ENCODE peak calls at places on chromosomes 4 and X, in nine cellular contexts. U is mucosa of gallbladder; T is T-helper 2 cell treated with Interferon-gamma antibody and Interleukin-4, amounts not matched to agents 5 μg/mL and 100 μg/mL, for 36 hours; R is NCI-H1105; I is central memory CD4-positive, alpha-beta T cell; D is lower leg skin; Z is KBM-7; M is activated T-cell treated with anti-CD3 and anti-CD28 coated beads for 4 hours; N is mesendoderm. E is an unnamed sample.

GRCh38 chr4:189506080-189506479 is 434.6 kb upstream of the FRG1 start:
- DNase-seq in Z (no peak), R (no peak), I (no peak), N (no peak), D (no peak), M (no peak), T (no peak), U (no peak), E (no peak)

GRCh38 chr4:150289198-150289597 is 211.0 kb downstream of the DCLK2 start:
- DNase-seq in M (no peak), N (no peak), D (no peak), Z (no peak), I (no peak), T (no peak), R (no peak), U (no peak), E (no peak)

GRCh38 chr4:140037353-140038030 is 116.5 kb downstream of the MAML3 start:
- DNase-seq in I (no peak), N (no peak), R (no peak), U (no peak), D (no peak), Z (no peak), M (no peak), T (no peak), E (no peak)

GRCh38 chr4:3523146-3523627 is 9.0 kb downstream of the LRPAP1 start:
- DNase-seq in D (peak), Z (no peak), M (no peak), U (no peak), N (no peak), I (no peak), T (no peak), R (no peak), E (no peak)

GRCh38 chr4:181777518-181777917 is 465.7 kb upstream of the TENM3 start:
- DNase-seq in U (no peak), Z (no peak), T (no peak), R (no peak), D (no peak), N (no peak), M (no peak), I (no peak), E (no peak)

GRCh38 chr4:11337287-11337686 is 91.4 kb downstream of the HS3ST1 start:
- DNase-seq in I (no peak), Z (no peak), D (no peak), N (no peak), U (no peak), R (no peak), M (no peak), T (no peak), E (no peak)

GRCh38 chrX:135345328-135345645 is 36.0 kb downstream of the ETDC start:
- DNase-seq in I (no peak), D (peak), Z (peak), U (no peak), N (no peak), R (peak), M (no peak), T (no peak), E (peak)

GRCh38 chr4:74015126-74015780 is 16.8 kb upstream of the CXCL5 start:
- DNase-seq in Z (no peak), M (no peak), D (no peak), T (no peak), U (no peak), N (no peak), R (no peak), I (no peak), E (no peak)

GRCh38 chr4:61185288-61185687 is 14.8 kb upstream of the ADGRL3 start:
- DNase-seq in M (no peak), U (no peak), T (no peak), Z (no peak), I (no peak), D (no peak), N (no peak), R (no peak), E (no peak)

E was measured in posterior vena cava.